ENCODE peak calls at places on chromosomes 11 and 22, in five cellular contexts. V is natural killer cell, Q is kidney epithelial cell, E is cardiac fibroblast, M is gastrocnemius medialis. O is an unnamed sample.

GRCh38 chr11:59012942-59013256 is 73.2 kb upstream of the GLYATL1B start:
- DNase-seq in V (no peak), Q (no peak), E (no peak), M (no peak), O (no peak)

GRCh38 chr22:28798810-28799124 is 1.6 kb downstream of the XBP1 start:
- DNase-seq in V (no peak), Q (no peak), E (no peak), M (no peak), O (no peak)

GRCh38 chr22:26883393-26883792 is 226.0 kb downstream of the MIAT start:
- DNase-seq in V (no peak), Q (no peak), E (no peak), M (no peak), O (no peak)

GRCh38 chr11:83773950-83774880 is 488.0 kb upstream of the CCDC90B start:
- DNase-seq in V (no peak), Q (no peak), E (peak; percentile 24), M (no peak), O (no peak)

GRCh38 chr11:44601471-44602370 is 36.3 kb downstream of the CD82 start:
- DNase-seq in V (no peak), Q (no peak), E (no peak), M (no peak), O (peak; percentile 73)

GRCh38 chr11:13010737-13011342 is 1.7 kb downstream of the RASSF10 start:
- DNase-seq in V (no peak), Q (no peak), E (no peak), M (no peak), O (no peak)

GRCh38 chr11:125132071-125132470 is 20.6 kb upstream of the TMEM218 start:
- DNase-seq in V (no peak), Q (no peak), E (peak; percentile 6), M (no peak), O (no peak)

GRCh38 chr22:49305966-49306631 is 521.6 kb downstream of the BRD1 start:
- DNase-seq in V (no peak), Q (no peak), E (no peak), M (no peak), O (peak; percentile 4)

GRCh38 chr22:33873186-33873585 is 47.1 kb downstream of the LARGE1 start:
- DNase-seq in V (no peak), Q (no peak), E (no peak), M (peak; percentile 77), O (no peak)

GRCh38 chr11:44851496-44851895 is 99.2 kb downstream of the TP53I11 start:
- DNase-seq in V (no peak), Q (no peak), E (no peak), M (no peak), O (no peak)

GRCh38 chr11:30917859-30918478 is 331.8 kb upstream of the MPPED2 start:
- DNase-seq in V (no peak), Q (no peak), E (peak; percentile 69), M (no peak), O (no peak)

GRCh38 chr11:47437746-47438418 is 11.1 kb downstream of the RAPSN start:
- DNase-seq in V (no peak), Q (no peak), E (no peak), M (no peak), O (no peak)

GRCh38 chr11:1252371-1253102 is 29.7 kb downstream of the MUC5B start:
- DNase-seq in V (no peak), Q (no peak), E (no peak), M (no peak), O (no peak)

GRCh38 chr11:111641339-111642015 is 39.2 kb downstream of the SIK2 start:
- DNase-seq in V (no peak), Q (no peak), E (no peak), M (no peak), O (no peak)

GRCh38 chr11:44306469-44307244 is 3.3 kb downstream of the ALX4 start:
- DNase-seq in V (no peak), Q (no peak), E (no peak), M (no peak), O (no peak)

GRCh38 chr22:30182365-30182764 is 64.2 kb downstream of the LIF start:
- DNase-seq in V (no peak), Q (peak; percentile 49), E (no peak), M (no peak), O (no peak)

GRCh38 chr22:42314709-42315391 is 44.4 kb upstream of the TCF20 start:
- DNase-seq in V (no peak), Q (no peak), E (no peak), M (no peak), O (no peak)

GRCh38 chr22:37241351-37242142 is 2.5 kb downstream of the RAC2 start:
- DNase-seq in V (peak; percentile 63), Q (no peak), E (no peak), M (no peak), O (no peak)

GRCh38 chr11:8705171-8705570 is 22.6 kb downstream of the RPL27A start:
- DNase-seq in V (no peak), Q (no peak), E (no peak), M (no peak), O (no peak)

GRCh38 chr22:30121988-30122387 is 41.7 kb downstream of the HORMAD2 start:
- DNase-seq in V (no peak), Q (no peak), E (no peak), M (no peak), O (no peak)

GRCh38 chr11:128450882-128451647 is 136.3 kb downstream of the ETS1 start:
- DNase-seq in V (no peak), Q (no peak), E (no peak), M (no peak), O (no peak)

GRCh38 chr22:37556750-37557149 is 3.5 kb upstream of the CDC42EP1 start:
- DNase-seq in V (no peak), Q (no peak), E (no peak), M (no peak), O (no peak)

GRCh38 chr11:128513915-128514681 is 73.3 kb downstream of the ETS1 start:
- DNase-seq in V (no peak), Q (no peak), E (peak; percentile 38), M (no peak), O (no peak)

GRCh38 chr11:119089319-119089718 is 4.6 kb downstream of the HMBS start:
- DNase-seq in V (no peak), Q (no peak), E (no peak), M (no peak), O (no peak)

GRCh38 chr11:62542111-62542745 is 4.4 kb downstream of the AHNAK start:
- DNase-seq in V (no peak), Q (no peak), E (no peak), M (no peak), O (no peak)

GRCh38 chr11:62538470-62539237 is 8.0 kb downstream of the AHNAK start:
- DNase-seq in V (no peak), Q (no peak), E (no peak), M (no peak), O (no peak)

GRCh38 chr11:62540804-62541671 is 5.6 kb downstream of the AHNAK start:
- DNase-seq in V (no peak), Q (no peak), E (no peak), M (no peak), O (peak; percentile 64)

GRCh38 chr11:62536301-62536957 is 10.2 kb downstream of the AHNAK start:
- DNase-seq in V (no peak), Q (no peak), E (no peak), M (no peak), O (no peak)

GRCh38 chr11:62539238-62539925 is 7.2 kb downstream of the AHNAK start:
- DNase-seq in V (no peak), Q (peak; percentile 73), E (peak; percentile 87), M (no peak), O (no peak)
- TF ChIP-seq CTCF in V (no peak), Q (no peak), E (no peak), M (no peak), O (no peak)

DNA sequence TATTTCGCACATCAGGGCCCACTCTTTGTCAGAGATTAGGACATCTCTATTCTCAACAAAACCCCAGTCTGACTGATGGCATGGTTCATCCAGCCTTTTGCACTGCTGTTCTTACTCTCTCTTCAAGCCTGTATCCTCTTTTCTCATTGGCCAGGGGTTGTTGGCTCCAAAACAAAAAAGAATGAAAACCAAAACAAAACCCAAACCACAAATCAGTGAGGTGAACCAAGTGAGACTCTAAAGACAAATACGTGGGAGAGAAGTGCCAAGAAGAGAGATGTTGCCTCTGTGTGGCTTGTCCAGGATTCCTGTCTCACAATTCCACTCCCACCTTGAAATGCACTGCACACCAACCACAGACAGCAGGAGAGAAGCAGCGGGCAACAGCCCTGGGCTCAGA is 278.9 kb upstream of the NARS2 start:
- DNase-seq in V (no peak), Q (no peak), E (no peak), M (no peak), O (no peak)
- TF ChIP-seq CTCF in V (no peak), Q (no peak), E (no peak), M (no peak), O (no peak)

GRCh38 chr22:20758688-20759087 is 15.2 kb upstream of the SERPIND1 start:
- DNase-seq in V (no peak), Q (no peak), E (no peak), M (no peak), O (no peak)
- TF ChIP-seq CTCF in V (no peak), Q (peak; percentile 6), E (peak; percentile 13), M (no peak), O (no peak)

GRCh38 chr22:39214006-39214382 is 30.8 kb downstream of the PDGFB start:
- DNase-seq in V (no peak), Q (no peak), E (no peak), M (no peak), O (no peak)

GRCh38 chr22:39214383-39215069 is 30.3 kb downstream of the PDGFB start:
- DNase-seq in V (no peak), Q (peak; percentile 77), E (peak; percentile 56), M (no peak), O (no peak)

GRCh38 chr22:39215430-39216142 is 29.2 kb downstream of the PDGFB start:
- DNase-seq in V (no peak), Q (no peak), E (no peak), M (no peak), O (no peak)

GRCh38 chr22:39216143-39216490 is 28.7 kb downstream of the PDGFB start:
- DNase-seq in V (no peak), Q (no peak), E (no peak), M (no peak), O (no peak)

DNA sequence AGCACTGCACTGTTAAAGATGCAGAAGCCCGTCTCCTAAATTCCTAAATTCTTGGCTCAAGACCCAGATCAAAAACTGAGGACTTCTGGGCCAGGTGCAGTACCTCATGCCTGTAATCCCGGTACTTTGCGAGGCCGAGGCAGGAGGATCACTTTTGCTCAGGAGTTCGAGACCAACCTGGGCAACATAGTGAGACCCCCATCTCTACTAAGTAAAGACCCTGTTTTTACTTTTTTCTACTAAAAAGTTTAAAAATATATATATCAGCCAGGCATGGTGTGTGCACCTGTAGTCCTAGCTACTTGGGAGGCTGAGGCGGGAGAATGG is 29.7 kb downstream of the PDGFB start:
- DNase-seq in V (no peak), Q (no peak), E (no peak), M (no peak), O (no peak)
- TF ChIP-seq CTCF in V (no peak), Q (no peak), E (no peak), M (no peak), O (no peak)

GRCh38 chr11:126397016-126397415 is 41.5 kb downstream of the ST3GAL4 start:
- DNase-seq in V (no peak), Q (no peak), E (no peak), M (no peak), O (no peak)
- TF ChIP-seq CTCF in V (no peak), Q (no peak), E (no peak), M (no peak), O (no peak)

O was measured in activated B cell treated with CpG ODN at 0.5 μM for 24 hours.